ENCODE peak calls at places on chromosomes 11 and 22, in five cellular contexts. X is uterus, Y is neuronal stem cell, U is thoracic aorta, P is NCI-H1930. Q is an unnamed sample.

GRCh38 chr11:32090774-32091370 is at the start of gene RCN1:
- DNase-seq in X (peak), Y (peak), U (peak), P (peak), Q (peak)

GRCh38 chr11:133928628-133929059 is 28.1 kb downstream of the IGSF9B start:
- DNase-seq in X (no peak), Y (no peak), U (no peak), P (no peak), Q (no peak)

GRCh38 chr11:18617688-18618340 is 16.3 kb downstream of the SPTY2D1 start:
- DNase-seq in X (no peak), Y (no peak), U (no peak), P (no peak), Q (no peak)

GRCh38 chr11:78941226-78941851 is 366.7 kb upstream of the NARS2 start:
- DNase-seq in X (no peak), Y (no peak), U (no peak), P (no peak), Q (peak)

GRCh38 chr22:50051930-50052329 is 6.2 kb downstream of the TTLL8 start:
- DNase-seq in X (no peak), Y (no peak), U (no peak), P (no peak), Q (peak)

GRCh38 chr11:113147249-113147648 is 167.1 kb upstream of the TTC12 start:
- DNase-seq in X (no peak), Y (peak), U (no peak), P (no peak), Q (no peak)

GRCh38 chr11:123799438-123799837 is 6.7 kb downstream of the OR6M1 start:
- DNase-seq in X (no peak), Y (no peak), U (no peak), P (no peak), Q (no peak)

GRCh38 chr11:2701898-2702434 is 2.2 kb upstream of the KCNQ1OT1 start:
- DNase-seq in X (peak), Y (no peak), U (no peak), P (no peak), Q (no peak)

GRCh38 chr11:119389611-119390254 is 8.2 kb upstream of the USP2 start:
- DNase-seq in X (no peak), Y (no peak), U (no peak), P (no peak), Q (no peak)

GRCh38 chr11:114219559-114220349 is 76.4 kb upstream of the NNMT start:
- DNase-seq in X (no peak), Y (peak), U (no peak), P (no peak), Q (no peak)

Q was measured in right cardiac atrium.